ENCODE peak calls at places on chromosome 2, in nine cellular contexts. W is GM18507, E is thoracic aorta, U is EL, X is ureter, Q is choroid plexus epithelial cell, A is BJ, G is posterior cingulate gyrus, F is NCI-H774. B is an unnamed sample.

GRCh38 chr2:196249860-196250259 is 78.5 kb upstream of the STK17B start:
- DNase-seq in W (no peak), E (no peak), U (peak), X (no peak), Q (no peak), A (no peak), G (no peak), F (no peak), B (no peak)

GRCh38 chr2:71922501-71923142 is 225.0 kb downstream of the CYP26B1 start:
- DNase-seq in W (no peak), E (no peak), U (no peak), X (no peak), Q (no peak), A (no peak), G (no peak), F (no peak), B (no peak)

GRCh38 chr2:207227749-207228145 is 62.0 kb upstream of the KLF7 start:
- DNase-seq in W (no peak), E (no peak), U (no peak), X (no peak), Q (no peak), A (no peak), G (no peak), F (no peak), B (no peak)

GRCh38 chr2:44429034-44429433 is 67.3 kb downstream of the CAMKMT start:
- DNase-seq in W (no peak), E (no peak), U (peak), X (no peak), Q (peak), A (no peak), G (no peak), F (no peak), B (peak)

GRCh38 chr2:45013229-45014015 is 4.2 kb upstream of the SIX2 start:
- DNase-seq in W (no peak), E (no peak), U (no peak), X (no peak), Q (no peak), A (no peak), G (no peak), F (no peak), B (no peak)

GRCh38 chr2:100955226-100955625 is 46.9 kb upstream of the RPL31 start:
- DNase-seq in W (no peak), E (no peak), U (no peak), X (no peak), Q (no peak), A (no peak), G (no peak), F (no peak), B (no peak)

GRCh38 chr2:172065086-172065485 is 20.2 kb upstream of the DLX1 start:
- DNase-seq in W (no peak), E (no peak), U (no peak), X (no peak), Q (no peak), A (no peak), G (no peak), F (no peak), B (no peak)

GRCh38 chr2:7026740-7027139 is 109.5 kb downstream of the RNF144A start:
- DNase-seq in W (no peak), E (no peak), U (no peak), X (no peak), Q (no peak), A (no peak), G (no peak), F (no peak), B (no peak)

GRCh38 chr2:162197095-162197825 is 45.2 kb upstream of the GCG start:
- DNase-seq in W (no peak), E (no peak), U (peak), X (no peak), Q (peak), A (peak), G (no peak), F (no peak), B (peak)

GRCh38 chr2:198371329-198371728 is 566.9 kb downstream of the PLCL1 start:
- DNase-seq in W (no peak), E (no peak), U (no peak), X (no peak), Q (no peak), A (no peak), G (no peak), F (no peak), B (no peak)

GRCh38 chr2:179886-180285 is 83.9 kb downstream of the SH3YL1 start:
- DNase-seq in W (no peak), E (no peak), U (no peak), X (no peak), Q (no peak), A (no peak), G (no peak), F (no peak), B (no peak)

GRCh38 chr2:222610746-222611145 is 45.1 kb downstream of the FARSB start:
- DNase-seq in W (no peak), E (no peak), U (peak), X (no peak), Q (peak), A (no peak), G (no peak), F (no peak), B (no peak)

GRCh38 chr2:43410055-43410604 is 183.7 kb upstream of the ZFP36L2 start:
- DNase-seq in W (no peak), E (no peak), U (no peak), X (no peak), Q (no peak), A (no peak), G (no peak), F (no peak), B (no peak)

GRCh38 chr2:20650412-20650879 is 452 bp downstream of the HS1BP3 start:
- DNase-seq in W (no peak), E (no peak), U (peak), X (no peak), Q (peak), A (no peak), G (no peak), F (peak), B (peak)

GRCh38 chr2:79824086-79824786 is 311.4 kb downstream of the CTNNA2 start:
- DNase-seq in W (no peak), E (no peak), U (peak), X (no peak), Q (no peak), A (no peak), G (no peak), F (no peak), B (no peak)

GRCh38 chr2:194271283-194271961 is 1385.6 kb upstream of the SLC39A10 start:
- DNase-seq in W (no peak), E (no peak), U (no peak), X (no peak), Q (no peak), A (no peak), G (no peak), F (no peak), B (no peak)

GRCh38 chr2:160351978-160352377 is 141.6 kb downstream of the RBMS1 start:
- DNase-seq in W (no peak), E (no peak), U (peak), X (no peak), Q (peak), A (no peak), G (no peak), F (no peak), B (peak)

GRCh38 chr2:11420190-11420589 is 45.8 kb downstream of the E2F6 start:
- DNase-seq in W (no peak), E (no peak), U (no peak), X (no peak), Q (no peak), A (no peak), G (no peak), F (no peak), B (no peak)

GRCh38 chr2:33727361-33728032 is 128.4 kb upstream of the FAM98A start:
- DNase-seq in W (no peak), E (no peak), U (no peak), X (no peak), Q (no peak), A (no peak), G (no peak), F (no peak), B (no peak)

GRCh38 chr2:74261204-74261864 is 62.9 kb downstream of the MTHFD2 start:
- DNase-seq in W (no peak), E (no peak), U (peak), X (peak), Q (peak), A (no peak), G (peak), F (peak), B (no peak)

GRCh38 chr2:205509655-205510054 is 172.6 kb upstream of the NRP2 start:
- DNase-seq in W (no peak), E (no peak), U (no peak), X (no peak), Q (no peak), A (no peak), G (no peak), F (no peak), B (no peak)

GRCh38 chr2:191250400-191250799 is 5.2 kb downstream of the MYO1B start:
- DNase-seq in W (no peak), E (no peak), U (peak), X (no peak), Q (peak), A (no peak), G (no peak), F (no peak), B (no peak)

GRCh38 chr2:72138011-72138881 is 9.4 kb downstream of the CYP26B1 start:
- DNase-seq in W (no peak), E (no peak), U (no peak), X (no peak), Q (no peak), A (no peak), G (no peak), F (no peak), B (no peak)

GRCh38 chr2:180931841-180932240 is 48.6 kb upstream of the UBE2E3 start:
- DNase-seq in W (no peak), E (no peak), U (no peak), X (no peak), Q (no peak), A (no peak), G (no peak), F (no peak), B (no peak)

GRCh38 chr2:233482616-233483015 is 84.0 kb downstream of the USP40 start:
- DNase-seq in W (no peak), E (no peak), U (no peak), X (no peak), Q (no peak), A (no peak), G (no peak), F (no peak), B (no peak)

GRCh38 chr2:136696438-136696837 is 68.9 kb upstream of the THSD7B start:
- DNase-seq in W (no peak), E (no peak), U (no peak), X (no peak), Q (no peak), A (no peak), G (no peak), F (no peak), B (no peak)

GRCh38 chr2:222320441-222321395 is 21.9 kb upstream of the PAX3 start:
- DNase-seq in W (no peak), E (no peak), U (peak), X (no peak), Q (peak), A (no peak), G (peak), F (peak), B (no peak)

GRCh38 chr2:96324716-96325037 is 440 bp upstream of the ITPRIPL1 start:
- DNase-seq in W (no peak), E (no peak), U (no peak), X (no peak), Q (no peak), A (no peak), G (no peak), F (no peak), B (no peak)

GRCh38 chr2:97691166-97691565 is 21.7 kb downstream of the C2orf92 start:
- DNase-seq in W (no peak), E (no peak), U (no peak), X (no peak), Q (no peak), A (no peak), G (no peak), F (no peak), B (no peak)